ENCODE peak calls at places on chromosome 12, in four cellular contexts. One of them, this sample, is unnamed.

GRCh38 chr12:122895757-122896636 is at the start of gene VPS37B:
- DNase-seq in HepG2: peak
- DNase-seq in fibroblast of lung: peak
- DNase-seq in GM12878: no peak
- DNase-seq in this sample: peak

GRCh38 chr12:47781479-47782371 is 8.7 kb downstream of the SLC48A1 start:
- DNase-seq in GM12878: no peak
- DNase-seq in HepG2: no peak
- DNase-seq in fibroblast of lung: no peak
- DNase-seq in this sample: no peak

GRCh38 chr12:15892645-15893259 is 10.6 kb downstream of the STRAP start:
- DNase-seq in HepG2: no peak
- DNase-seq in GM12878: no peak
- DNase-seq in fibroblast of lung: no peak
- DNase-seq in this sample: no peak

GRCh38 chr12:11813422-11813813 is 163.9 kb downstream of the ETV6 start:
- DNase-seq in HepG2: no peak
- DNase-seq in fibroblast of lung: no peak
- DNase-seq in GM12878: no peak
- DNase-seq in this sample: no peak

GRCh38 chr12:112664569-112664968 is 127.0 kb upstream of the RPH3A start:
- DNase-seq in GM12878: no peak
- DNase-seq in HepG2: no peak
- DNase-seq in fibroblast of lung: no peak
- DNase-seq in this sample: peak

GRCh38 chr12:68001486-68002466 is 12.5 kb downstream of the IFNG-AS1 start:
- DNase-seq in GM12878: no peak
- DNase-seq in fibroblast of lung: peak
- DNase-seq in HepG2: no peak
- DNase-seq in this sample: peak

GRCh38 chr12:30450872-30451271 is 244.8 kb downstream of the IPO8 start:
- DNase-seq in HepG2: no peak
- DNase-seq in GM12878: no peak
- DNase-seq in fibroblast of lung: peak
- DNase-seq in this sample: no peak

GRCh38 chr12:80763874-80764273 is 47.2 kb downstream of the MYF5 start:
- DNase-seq in GM12878: no peak
- DNase-seq in HepG2: peak
- DNase-seq in fibroblast of lung: peak
- DNase-seq in this sample: peak

GRCh38 chr12:69602954-69603353 is 7.8 kb downstream of the LRRC10 start:
- DNase-seq in HepG2: no peak
- DNase-seq in fibroblast of lung: no peak
- DNase-seq in GM12878: no peak
- DNase-seq in this sample: no peak

GRCh38 chr12:64635356-64635998 is 25.2 kb downstream of the RASSF3 start:
- DNase-seq in fibroblast of lung: no peak
- DNase-seq in GM12878: no peak
- DNase-seq in HepG2: no peak
- DNase-seq in this sample: no peak

GRCh38 chr12:76915381-76916169 is 36.8 kb upstream of the CSRP2 start:
- DNase-seq in fibroblast of lung: peak
- DNase-seq in HepG2: no peak
- DNase-seq in GM12878: no peak
- DNase-seq in this sample: no peak

GRCh38 chr12:69519871-69520270 is 49.7 kb downstream of the FRS2 start:
- DNase-seq in HepG2: no peak
- DNase-seq in GM12878: no peak
- DNase-seq in fibroblast of lung: no peak
- DNase-seq in this sample: no peak

GRCh38 chr12:82461851-82462250 is 103.5 kb downstream of the METTL25 start:
- DNase-seq in fibroblast of lung: no peak
- DNase-seq in HepG2: no peak
- DNase-seq in GM12878: no peak
- DNase-seq in this sample: no peak

GRCh38 chr12:94644141-94644575 is 6.2 kb downstream of the TMCC3 start:
- DNase-seq in GM12878: peak
- DNase-seq in HepG2: no peak
- DNase-seq in fibroblast of lung: peak
- DNase-seq in this sample: no peak
- H3K27ac ChIP-seq in GM12878: peak
- H3K27ac ChIP-seq in HepG2: no peak
- H3K27ac ChIP-seq in fibroblast of lung: no peak
- H3K27ac ChIP-seq in this sample: no peak

GRCh38 chr12:53928054-53928879 is 10.4 kb upstream of the HOXC13 start:
- DNase-seq in GM12878: no peak
- DNase-seq in HepG2: no peak
- DNase-seq in fibroblast of lung: no peak
- DNase-seq in this sample: no peak
- TF ChIP-seq EZH2 in GM12878: no peak
- TF ChIP-seq EZH2 in HepG2: no peak
- TF ChIP-seq EZH2 in fibroblast of lung: peak
- TF ChIP-seq EZH2 in this sample: peak

DNA sequence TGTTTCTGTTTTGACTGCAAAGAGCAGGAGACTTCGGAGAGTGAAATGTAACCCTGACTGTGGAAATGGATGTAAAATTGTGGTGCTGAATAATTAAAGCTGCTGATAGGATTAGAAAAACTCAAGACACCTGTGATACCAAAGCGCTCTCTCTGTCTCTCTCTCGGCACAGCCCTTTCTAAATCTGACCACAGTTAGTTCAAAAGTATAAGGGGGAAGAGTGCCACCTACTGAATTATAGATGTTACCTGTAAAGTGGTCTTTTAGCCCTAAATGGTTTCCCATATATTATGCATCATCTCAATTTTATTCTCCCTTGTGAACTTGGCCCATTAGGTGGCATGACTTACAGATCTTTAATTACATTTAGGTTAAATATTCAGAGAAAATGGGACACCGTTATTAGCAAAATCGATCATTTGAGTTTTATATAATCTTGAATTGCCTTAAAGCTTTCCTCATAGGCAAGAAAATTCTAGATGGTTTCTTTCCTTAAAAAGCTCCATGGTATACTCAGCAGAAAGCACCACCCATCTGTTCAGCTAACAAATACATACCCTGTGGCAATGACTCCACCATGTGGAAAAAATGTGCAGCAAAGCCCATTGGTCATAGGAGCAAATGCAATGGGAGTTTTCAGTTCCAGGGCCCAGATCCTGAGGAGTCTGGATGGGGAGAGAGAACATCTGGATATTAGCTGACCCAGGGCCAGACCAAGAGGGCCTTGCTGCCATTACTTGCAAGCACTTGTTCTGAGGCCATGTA is 18.1 kb downstream of the RFC5 start:
- DNase-seq in fibroblast of lung: peak
- DNase-seq in GM12878: no peak
- DNase-seq in HepG2: peak
- DNase-seq in this sample: peak
- TF ChIP-seq CTCF in fibroblast of lung: peak
- TF ChIP-seq CTCF in GM12878: no peak
- TF ChIP-seq CTCF in HepG2: peak
- TF ChIP-seq CTCF in this sample: peak

GRCh38 chr12:43072431-43072830 is 479.6 kb downstream of the ADAMTS20 start:
- DNase-seq in fibroblast of lung: no peak
- DNase-seq in HepG2: no peak
- DNase-seq in GM12878: no peak
- DNase-seq in this sample: no peak
- H3K27ac ChIP-seq in fibroblast of lung: no peak
- H3K27ac ChIP-seq in HepG2: no peak
- H3K27ac ChIP-seq in GM12878: no peak
- H3K27ac ChIP-seq in this sample: no peak